ENCODE peak calls at places on chromosomes 1 and 21, in four cellular contexts. One of them, this sample, is unnamed.
A peak's percentile ranks its signal among the peaks of the same experiment; 100 is the strongest.

GRCh38 chr1:145855426-145855948 is 3.4 kb downstream of the PIAS3 start:
- DNase-seq in CD4-positive, alpha-beta T cell: no peak
- DNase-seq in midbrain: no peak
- DNase-seq in nucleus accumbens: no peak
- DNase-seq in this sample: no peak

GRCh38 chr1:81452693-81453344 is 347.9 kb upstream of the ADGRL2 start:
- DNase-seq in CD4-positive, alpha-beta T cell: no peak
- DNase-seq in midbrain: no peak
- DNase-seq in nucleus accumbens: no peak
- DNase-seq in this sample: no peak

GRCh38 chr1:179818743-179819173 is 58.8 kb downstream of the TOR1AIP2 start:
- DNase-seq in CD4-positive, alpha-beta T cell: no peak
- DNase-seq in midbrain: no peak
- DNase-seq in nucleus accumbens: no peak
- DNase-seq in this sample: no peak

GRCh38 chr1:112395261-112395831 is 668 bp upstream of the CTTNBP2NL start:
- DNase-seq in CD4-positive, alpha-beta T cell: no peak
- DNase-seq in midbrain: no peak
- DNase-seq in nucleus accumbens: no peak
- DNase-seq in this sample: peak; percentile 71

GRCh38 chr1:5793516-5793915 is 198.7 kb downstream of the NPHP4 start:
- DNase-seq in CD4-positive, alpha-beta T cell: no peak
- DNase-seq in midbrain: no peak
- DNase-seq in nucleus accumbens: no peak
- DNase-seq in this sample: no peak

GRCh38 chr1:37817481-37817880 is 9.5 kb upstream of the YRDC start:
- DNase-seq in CD4-positive, alpha-beta T cell: no peak
- DNase-seq in midbrain: peak; percentile 76
- DNase-seq in nucleus accumbens: no peak
- DNase-seq in this sample: peak; percentile 52

GRCh38 chr21:46469275-46469674 is 10.6 kb downstream of the DIP2A start:
- DNase-seq in CD4-positive, alpha-beta T cell: no peak
- DNase-seq in midbrain: no peak
- DNase-seq in nucleus accumbens: no peak
- DNase-seq in this sample: no peak

GRCh38 chr1:245791410-245792312 is 636.9 kb downstream of the KIF26B start:
- DNase-seq in CD4-positive, alpha-beta T cell: no peak
- DNase-seq in midbrain: no peak
- DNase-seq in nucleus accumbens: no peak
- DNase-seq in this sample: no peak

GRCh38 chr1:10694274-10694632 is 102.2 kb downstream of the CASZ1 start:
- DNase-seq in CD4-positive, alpha-beta T cell: peak; percentile 39
- DNase-seq in midbrain: no peak
- DNase-seq in nucleus accumbens: no peak
- DNase-seq in this sample: no peak

GRCh38 chr1:235741294-235741693 is 91.7 kb upstream of the GNG4 start:
- DNase-seq in CD4-positive, alpha-beta T cell: no peak
- DNase-seq in midbrain: no peak
- DNase-seq in nucleus accumbens: no peak
- DNase-seq in this sample: no peak

GRCh38 chr1:8651236-8651890 is 166.1 kb downstream of the RERE start:
- DNase-seq in CD4-positive, alpha-beta T cell: no peak
- DNase-seq in midbrain: no peak
- DNase-seq in nucleus accumbens: no peak
- DNase-seq in this sample: no peak

This sample was measured in neural progenitor cell.